ENCODE peak calls at places on chromosomes 3 and 15, in five cellular contexts. O is IMR-90, Q is EL, R is right atrium auricular region, T is lower lobe of right lung. D is an unnamed sample.

GRCh38 chr3:187296058-187296457 is 4.5 kb upstream of the MASP1 start:
- DNase-seq in Q (peak; percentile 14), T (no peak), O (no peak), R (no peak), D (no peak)

GRCh38 chr15:35210370-35210769 is 125.3 kb upstream of the NANOGP8 start:
- DNase-seq in T (no peak), Q (no peak), R (no peak), O (no peak), D (no peak)

GRCh38 chr3:3998140-3998977 is 199.1 kb downstream of the LRRN1 start:
- DNase-seq in T (no peak), R (no peak), O (no peak), Q (no peak), D (no peak)

GRCh38 chr3:11774296-11774877 is 72.3 kb downstream of the TAMM41 start:
- DNase-seq in T (no peak), R (no peak), Q (peak; percentile 55), O (peak; percentile 45), D (no peak)

GRCh38 chr3:119891944-119892721 is 110.2 kb downstream of the NR1I2 start:
- DNase-seq in T (no peak), O (peak; percentile 71), Q (peak; percentile 67), R (no peak), D (peak; percentile 76)

GRCh38 chr3:127238602-127239001 is 45.7 kb downstream of the PRR23E start:
- DNase-seq in Q (no peak), O (no peak), R (no peak), T (no peak), D (no peak)

GRCh38 chr3:57423335-57423734 is 120.8 kb downstream of the DNAH12 start:
- DNase-seq in Q (no peak), O (no peak), T (no peak), R (no peak), D (no peak)

GRCh38 chr3:12490547-12490946 is 6.3 kb downstream of the TSEN2 start:
- DNase-seq in T (no peak), O (no peak), R (no peak), Q (no peak), D (no peak)

GRCh38 chr3:149177122-149177521 is 44.5 kb downstream of the CP start:
- DNase-seq in R (no peak), T (no peak), O (no peak), Q (no peak), D (no peak)

GRCh38 chr3:151499198-151499597 is 38.3 kb upstream of the IGSF10 start:
- DNase-seq in T (no peak), Q (no peak), O (no peak), R (no peak), D (no peak)

GRCh38 chr15:65790692-65791334 is 1.3 kb downstream of the DENND4A start:
- DNase-seq in R (no peak), Q (peak; percentile 21), O (peak; percentile 47), T (no peak), D (peak; percentile 53)

GRCh38 chr3:181943285-181943684 is 231.6 kb downstream of the SOX2 start:
- DNase-seq in O (no peak), Q (no peak), T (no peak), R (no peak), D (no peak)

GRCh38 chr3:42667096-42667522 is 13.6 kb downstream of the ZBTB47 start:
- DNase-seq in T (no peak), O (no peak), R (peak; percentile 56), Q (no peak), D (no peak)

GRCh38 chr3:157078131-157078835 is 81.7 kb downstream of the CCNL1 start:
- DNase-seq in T (no peak), O (peak; percentile 56), R (no peak), Q (no peak), D (no peak)

GRCh38 chr15:93047621-93048425 is 41.2 kb downstream of the RGMA start:
- DNase-seq in O (no peak), Q (no peak), R (no peak), T (no peak), D (no peak)

GRCh38 chr3:186093271-186093900 is 15.5 kb downstream of the ETV5 start:
- DNase-seq in O (no peak), R (no peak), T (no peak), Q (no peak), D (no peak)

GRCh38 chr3:149383703-149384102 is 6.3 kb upstream of the TM4SF1 start:
- DNase-seq in Q (no peak), T (no peak), R (no peak), O (no peak), D (no peak)

GRCh38 chr15:40790723-40791122 is 16.2 kb upstream of the ZFYVE19 start:
- DNase-seq in Q (no peak), R (no peak), O (no peak), T (no peak), D (no peak)

GRCh38 chr3:161247049-161247448 is 25.9 kb downstream of the NMD3 start:
- DNase-seq in R (no peak), T (no peak), Q (no peak), O (no peak), D (no peak)

GRCh38 chr15:66789029-66790025 is 87.3 kb downstream of the SMAD6 start:
- DNase-seq in T (no peak), O (peak; percentile 81), Q (peak; percentile 72), R (no peak), D (peak; percentile 8)

GRCh38 chr15:56806147-56806536 is 72.8 kb upstream of the ZNF280D start:
- DNase-seq in Q (no peak), R (no peak), O (no peak), T (no peak), D (no peak)

GRCh38 chr3:14914777-14915113 is 32.6 kb upstream of the NR2C2 start:
- DNase-seq in R (no peak), O (no peak), T (no peak), Q (no peak), D (no peak)

GRCh38 chr15:57054351-57054750 is 135.9 kb downstream of the TCF12 start:
- DNase-seq in Q (no peak), O (no peak), T (no peak), R (no peak), D (no peak)

GRCh38 chr3:111319598-111319997 is 222.4 kb upstream of the CD96 start:
- DNase-seq in R (no peak), Q (no peak), O (no peak), T (no peak), D (no peak)

GRCh38 chr3:181932039-181932438 is 220.3 kb downstream of the SOX2 start:
- DNase-seq in R (no peak), O (no peak), T (no peak), Q (no peak), D (no peak)

GRCh38 chr3:9169951-9170850 is 79.2 kb downstream of the SRGAP3 start:
- DNase-seq in T (no peak), Q (no peak), O (no peak), R (no peak), D (peak; percentile 68)

GRCh38 chr3:106611123-106611522 is 742.3 kb upstream of the CBLB start:
- DNase-seq in R (no peak), Q (no peak), T (no peak), O (no peak), D (no peak)

GRCh38 chr15:63915888-63916731 is 82.4 kb upstream of the HERC1 start:
- DNase-seq in T (no peak), O (peak; percentile 53), Q (peak; percentile 44), R (no peak), D (no peak)

GRCh38 chr3:157119369-157119951 is 40.5 kb downstream of the CCNL1 start:
- DNase-seq in Q (no peak), O (no peak), R (no peak), T (no peak), D (no peak)

GRCh38 chr3:193489949-193490348 is 64.7 kb downstream of the ATP13A4 start:
- DNase-seq in R (no peak), O (no peak), Q (no peak), T (no peak), D (peak; percentile 1)

GRCh38 chr3:171876651-171877272 is 33.6 kb downstream of the TMEM212 start:
- DNase-seq in R (no peak), T (no peak), O (peak; percentile 94), Q (peak; percentile 92), D (no peak)

GRCh38 chr3:194082596-194083220 is 53.2 kb upstream of the HES1 start:
- DNase-seq in R (no peak), T (no peak), Q (peak; percentile 72), O (peak; percentile 13), D (no peak)

GRCh38 chr15:51046799-51047449 is 47.8 kb downstream of the TNFAIP8L3 start:
- DNase-seq in Q (peak; percentile 17), O (peak; percentile 39), T (no peak), R (no peak), D (no peak)

GRCh38 chr15:90231028-90232017 is 2.4 kb downstream of the CIB1 start:
- DNase-seq in Q (no peak), O (no peak), T (peak; percentile 79), R (no peak), D (peak; percentile 88)

GRCh38 chr3:169104541-169104940 is 559.0 kb downstream of the MECOM start:
- DNase-seq in Q (peak; percentile 62), O (peak; percentile 75), T (no peak), R (no peak), D (no peak)